ENCODE peak calls at places on chromosomes 13 and 19, in six cellular contexts. Q is GM12878, C is K562, R is upper lobe of left lung, E is A549, J is HepG2. Z is an unnamed sample.

GRCh38 chr13:97030705-97031452 is 36.6 kb upstream of the OXGR1 start:
- ATAC-seq in Q (peak), C (peak), R (no peak), E (peak), J (peak), Z (no peak)

GRCh38 chr19:41384351-41384750 is 8.0 kb downstream of the TMEM91 start:
- ATAC-seq in Q (peak), C (no peak), R (no peak), E (no peak), J (no peak), Z (no peak)

GRCh38 chr19:39139305-39140194 is 14.0 kb downstream of the PAK4 start:
- ATAC-seq in Q (no peak), C (peak), R (no peak), E (peak), J (no peak), Z (no peak)

GRCh38 chr13:43229506-43229905 is 206.1 kb downstream of the DNAJC15 start:
- ATAC-seq in Q (no peak), C (no peak), R (peak), E (no peak), J (no peak), Z (no peak)

GRCh38 chr19:32041681-32042292 is 303.6 kb upstream of the ZNF507 start:
- ATAC-seq in Q (no peak), C (peak), R (no peak), E (peak), J (no peak), Z (no peak)

GRCh38 chr13:109271991-109272454 is 514.4 kb downstream of the IRS2 start:
- ATAC-seq in Q (no peak), C (peak), R (no peak), E (peak), J (no peak), Z (no peak)

GRCh38 chr13:44921931-44922758 is 67.1 kb downstream of the NUFIP1 start:
- ATAC-seq in Q (no peak), C (no peak), R (peak), E (peak), J (peak), Z (peak)

GRCh38 chr19:54247106-54247930 is 4.7 kb upstream of the LILRA6 start:
- ATAC-seq in Q (no peak), C (no peak), R (peak), E (no peak), J (no peak), Z (no peak)

GRCh38 chr13:110887242-110887954 is 27.5 kb downstream of the ANKRD10 start:
- ATAC-seq in Q (peak), C (peak), R (no peak), E (peak), J (peak), Z (no peak)

GRCh38 chr13:114041493-114041892 is 67.6 kb upstream of the C13orf46 start:
- ATAC-seq in Q (no peak), C (no peak), R (no peak), E (no peak), J (no peak), Z (no peak)

GRCh38 chr19:16144216-16144581 is 714 bp downstream of the HSH2D start:
- ATAC-seq in Q (peak), C (peak), R (no peak), E (no peak), J (no peak), Z (no peak)

GRCh38 chr19:3441986-3442329 is 38.4 kb downstream of the SMIM24 start:
- ATAC-seq in Q (no peak), C (no peak), R (no peak), E (no peak), J (no peak), Z (no peak)

GRCh38 chr19:47618771-47619170 is 9.8 kb downstream of the BICRA start:
- ATAC-seq in Q (no peak), C (no peak), R (peak), E (no peak), J (no peak), Z (peak)

GRCh38 chr19:1651061-1651547 is 1.3 kb downstream of the TCF3 start:
- ATAC-seq in Q (peak), C (no peak), R (no peak), E (no peak), J (no peak), Z (no peak)

GRCh38 chr13:111389621-111390521 is 69.4 kb downstream of the TEX29 start:
- ATAC-seq in Q (no peak), C (no peak), R (no peak), E (no peak), J (no peak), Z (no peak)

GRCh38 chr13:40409278-40409677 is 257.2 kb downstream of the FOXO1 start:
- ATAC-seq in Q (no peak), C (no peak), R (no peak), E (no peak), J (no peak), Z (no peak)

GRCh38 chr13:30401347-30401746 is 20.9 kb upstream of the UBE2L5 start:
- ATAC-seq in Q (no peak), C (no peak), R (no peak), E (no peak), J (no peak), Z (no peak)

GRCh38 chr13:38202730-38203129 is 146.9 kb upstream of the UFM1 start:
- ATAC-seq in Q (no peak), C (no peak), R (no peak), E (no peak), J (no peak), Z (no peak)

GRCh38 chr19:2711175-2711936 is 8.9 kb upstream of the GNG7 start:
- ATAC-seq in Q (peak), C (peak), R (peak), E (peak), J (peak), Z (no peak)

GRCh38 chr19:55640577-55641375 is at the start of gene ZNF580:
- ATAC-seq in Q (peak), C (peak), R (peak), E (peak), J (peak), Z (peak)

GRCh38 chr19:55636723-55637122 is 4.1 kb upstream of the ZNF580 start:
- ATAC-seq in Q (no peak), C (no peak), R (no peak), E (no peak), J (no peak), Z (no peak)

GRCh38 chr19:55640043-55640576 is 692 bp upstream of the ZNF580 start:
- ATAC-seq in Q (no peak), C (peak), R (peak), E (no peak), J (no peak), Z (peak)

GRCh38 chr19:55637534-55637933 is 3.3 kb upstream of the ZNF580 start:
- ATAC-seq in Q (no peak), C (no peak), R (no peak), E (no peak), J (no peak), Z (no peak)

GRCh38 chr19:55638864-55639359 is 1.9 kb upstream of the ZNF580 start:
- ATAC-seq in Q (peak), C (peak), R (no peak), E (peak), J (peak), Z (no peak)
- TF ChIP-seq CTCF in Q (peak), C (peak), R (peak), E (peak), J (peak), Z (no peak)

GRCh38 chr13:79936368-79937136 is 404.4 kb downstream of the SPRY2 start:
- ATAC-seq in Q (no peak), C (no peak), R (peak), E (peak), J (no peak), Z (peak)
- TF ChIP-seq EP300 in Q (no peak), C (no peak), R (no peak), E (peak), J (no peak), Z (no peak)

DNA sequence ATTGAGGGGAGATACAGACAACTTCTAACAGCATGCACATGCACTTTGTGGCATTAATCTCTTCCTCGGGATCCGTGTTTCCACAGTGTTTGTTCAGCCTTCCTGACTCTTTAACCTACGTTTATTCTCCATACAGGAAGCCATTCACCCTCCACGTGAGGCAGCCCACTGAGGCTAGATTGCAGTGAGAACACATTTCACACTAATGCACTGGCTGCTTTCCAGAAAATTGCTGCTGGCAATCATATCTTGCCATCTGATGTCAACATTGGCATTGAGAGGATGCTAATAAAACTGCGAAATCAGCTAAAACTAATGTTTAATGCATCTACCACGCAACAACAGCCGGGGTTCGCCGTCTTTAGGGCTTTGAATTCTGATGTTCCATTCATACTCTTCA is 30.0 kb downstream of the DCLK1 start:
- ATAC-seq in Q (no peak), C (no peak), R (no peak), E (no peak), J (no peak), Z (no peak)
- H3K4me3 ChIP-seq in Q (no peak), C (no peak), R (no peak), E (no peak), J (no peak), Z (no peak)

GRCh38 chr19:5338661-5339469 is 1.7 kb downstream of the PTPRS start:
- ATAC-seq in Q (peak), C (no peak), R (no peak), E (no peak), J (no peak), Z (no peak)

GRCh38 chr19:5340637-5341447 is at the start of gene PTPRS:
- ATAC-seq in Q (peak), C (peak), R (no peak), E (peak), J (peak), Z (peak)

GRCh38 chr19:5341448-5341820 is 822 bp upstream of the PTPRS start:
- ATAC-seq in Q (no peak), C (no peak), R (no peak), E (no peak), J (no peak), Z (no peak)

GRCh38 chr19:5339470-5339949 is 1.1 kb downstream of the PTPRS start:
- ATAC-seq in Q (peak), C (no peak), R (no peak), E (no peak), J (no peak), Z (no peak)

DNA sequence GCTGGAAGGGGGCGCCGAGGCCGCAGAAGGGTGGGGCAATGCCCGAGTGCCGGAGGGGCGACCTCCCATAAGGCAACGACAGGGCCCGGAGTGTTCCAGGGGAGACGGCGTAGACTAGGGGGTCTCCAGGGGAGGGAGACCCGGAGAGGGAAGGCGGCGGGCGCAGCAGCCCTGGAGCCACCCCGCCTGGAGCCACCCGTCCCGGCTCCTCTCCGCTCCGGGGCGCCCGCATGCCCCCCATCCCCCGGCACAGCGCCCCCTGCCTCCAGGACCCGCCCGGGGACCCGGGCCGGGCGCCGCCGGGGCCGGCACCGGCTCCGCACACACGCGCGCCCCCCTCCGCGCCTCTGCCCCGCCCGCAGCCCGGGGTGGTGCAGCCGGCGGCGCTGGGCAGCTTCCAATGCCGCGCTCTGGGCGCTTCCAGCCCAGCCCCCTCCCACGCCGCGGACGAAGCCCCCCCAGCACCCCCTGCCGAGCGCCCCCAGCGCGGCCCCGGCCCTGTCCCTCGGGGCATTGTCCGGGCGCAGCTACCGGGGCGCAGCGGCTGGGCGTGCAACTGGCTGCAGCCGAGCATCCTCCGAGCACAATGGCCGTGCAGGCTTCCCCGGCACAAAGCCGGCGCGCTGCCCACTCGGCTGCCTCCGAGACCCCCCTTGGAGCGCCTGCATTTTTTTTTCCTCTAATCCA is 519 bp downstream of the PTPRS start:
- ATAC-seq in Q (peak), C (peak), R (no peak), E (peak), J (peak), Z (peak)
- TF ChIP-seq CTCF in Q (no peak), C (peak), R (no peak), E (peak), J (peak), Z (peak)